ENCODE peak calls at places on chromosomes 5 and 9, in six cellular contexts. One of them, this sample, is unnamed.

GRCh38 chr9:97438666-97439065 is 26.8 kb downstream of the TDRD7 start:
- DNase-seq in transverse colon: no peak
- DNase-seq in sigmoid colon: no peak
- DNase-seq in ovary: no peak
- DNase-seq in suprapubic skin: no peak
- DNase-seq in H1: no peak
- DNase-seq in this sample: no peak

GRCh38 chr9:91034976-91035824 is 233.6 kb downstream of the SYK start:
- DNase-seq in transverse colon: no peak
- DNase-seq in sigmoid colon: no peak
- DNase-seq in ovary: no peak
- DNase-seq in suprapubic skin: no peak
- DNase-seq in H1: no peak
- DNase-seq in this sample: peak; percentile 87

GRCh38 chr9:124180557-124180956 is 77.2 kb upstream of the NEK6 start:
- DNase-seq in transverse colon: peak; percentile 22
- DNase-seq in sigmoid colon: peak; percentile 73
- DNase-seq in ovary: no peak
- DNase-seq in suprapubic skin: peak; percentile 77
- DNase-seq in H1: no peak
- DNase-seq in this sample: no peak

GRCh38 chr9:121807918-121808278 is 156.5 kb downstream of the DAB2IP start:
- DNase-seq in transverse colon: no peak
- DNase-seq in sigmoid colon: no peak
- DNase-seq in ovary: no peak
- DNase-seq in suprapubic skin: no peak
- DNase-seq in H1: no peak
- DNase-seq in this sample: no peak

GRCh38 chr5:1511651-1512540 is 11.9 kb downstream of the LPCAT1 start:
- DNase-seq in transverse colon: peak; percentile 7
- DNase-seq in sigmoid colon: peak; percentile 60
- DNase-seq in ovary: peak; percentile 5
- DNase-seq in suprapubic skin: peak; percentile 75
- DNase-seq in H1: no peak
- DNase-seq in this sample: no peak

GRCh38 chr5:68777145-68777544 is 316.7 kb upstream of the SLC30A5 start:
- DNase-seq in transverse colon: no peak
- DNase-seq in sigmoid colon: no peak
- DNase-seq in ovary: no peak
- DNase-seq in suprapubic skin: no peak
- DNase-seq in H1: no peak
- DNase-seq in this sample: peak; percentile 45

GRCh38 chr5:162837161-162837560 is 600.2 kb upstream of the CCNG1 start:
- DNase-seq in transverse colon: no peak
- DNase-seq in sigmoid colon: no peak
- DNase-seq in ovary: no peak
- DNase-seq in suprapubic skin: no peak
- DNase-seq in H1: no peak
- DNase-seq in this sample: no peak

GRCh38 chr5:141384471-141385267 is 2.1 kb downstream of the PCDHGA7 start:
- DNase-seq in transverse colon: no peak
- DNase-seq in sigmoid colon: no peak
- DNase-seq in ovary: no peak
- DNase-seq in suprapubic skin: no peak
- DNase-seq in H1: no peak
- DNase-seq in this sample: no peak

GRCh38 chr9:135022191-135022870 is 65.1 kb upstream of the OLFM1 start:
- DNase-seq in transverse colon: no peak
- DNase-seq in sigmoid colon: no peak
- DNase-seq in ovary: no peak
- DNase-seq in suprapubic skin: no peak
- DNase-seq in H1: no peak
- DNase-seq in this sample: no peak

GRCh38 chr9:112547712-112548440 is 61.2 kb downstream of the KIAA1958 start:
- DNase-seq in transverse colon: no peak
- DNase-seq in sigmoid colon: no peak
- DNase-seq in ovary: no peak
- DNase-seq in suprapubic skin: no peak
- DNase-seq in H1: no peak
- DNase-seq in this sample: no peak

GRCh38 chr5:43425965-43426364 is 13.8 kb upstream of the CCL28 start:
- DNase-seq in transverse colon: no peak
- DNase-seq in sigmoid colon: no peak
- DNase-seq in ovary: no peak
- DNase-seq in suprapubic skin: no peak
- DNase-seq in H1: no peak
- DNase-seq in this sample: no peak

DNA sequence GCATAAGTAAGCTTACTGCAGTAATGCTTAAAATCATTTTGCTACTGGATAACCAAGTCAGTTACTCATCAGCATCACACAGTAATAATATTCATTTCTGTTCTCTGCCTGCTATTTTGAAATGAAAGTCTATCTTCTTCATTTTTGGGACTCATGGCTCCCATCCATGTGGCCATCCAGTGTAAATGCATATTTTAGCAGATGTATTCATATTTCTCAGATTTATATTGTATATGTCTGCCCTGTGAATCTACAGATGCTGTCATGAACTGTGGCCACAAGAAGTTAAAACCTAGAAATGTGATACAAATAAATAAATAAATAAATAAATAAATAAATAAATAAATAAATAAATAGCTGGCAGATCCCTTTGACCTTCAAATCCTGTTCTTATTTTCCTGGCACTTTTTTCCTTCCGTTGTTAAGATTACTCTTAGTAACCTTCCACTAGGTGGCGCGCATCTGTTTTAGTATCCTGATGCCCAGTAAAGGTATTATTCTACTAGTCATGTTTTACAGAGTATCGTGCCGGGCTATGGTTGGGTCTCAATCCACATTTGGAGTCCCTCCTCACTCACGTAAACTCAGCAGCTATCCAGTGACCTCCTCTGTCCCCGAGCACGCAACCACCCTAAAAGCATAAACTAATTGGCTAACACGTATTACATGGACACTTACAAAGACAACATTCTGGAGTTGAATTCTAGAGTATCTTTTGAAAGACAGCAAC is 79.2 kb upstream of the IL7R start:
- DNase-seq in transverse colon: peak; percentile 69
- DNase-seq in sigmoid colon: peak; percentile 65
- DNase-seq in ovary: peak; percentile 49
- DNase-seq in suprapubic skin: peak; percentile 83
- DNase-seq in H1: no peak
- DNase-seq in this sample: no peak
- TF ChIP-seq CTCF in transverse colon: peak; percentile 49
- TF ChIP-seq CTCF in sigmoid colon: no peak
- TF ChIP-seq CTCF in ovary: peak; percentile 23
- TF ChIP-seq CTCF in suprapubic skin: peak; percentile 58
- TF ChIP-seq CTCF in H1: peak; percentile 52
- TF ChIP-seq CTCF in this sample: peak; percentile 47

DNA sequence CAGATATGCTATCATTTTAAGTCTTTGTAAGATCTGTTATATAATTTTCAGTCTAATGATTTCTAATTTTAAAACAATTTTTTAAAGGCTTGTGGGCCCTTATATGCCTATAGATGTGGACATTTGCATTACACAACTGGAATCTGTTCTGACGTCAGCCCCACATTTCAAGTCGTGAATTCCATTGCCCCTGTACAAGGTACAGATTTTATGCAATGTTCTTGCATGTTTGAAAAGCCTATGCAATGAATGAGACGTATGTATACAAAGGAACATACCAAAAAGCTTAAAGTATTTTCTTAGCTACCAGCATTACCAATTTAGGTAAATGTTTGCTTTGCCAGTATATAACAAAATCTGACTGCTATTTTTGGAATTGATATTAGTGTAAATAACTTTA is 77.2 kb downstream of the ITGA1 start:
- DNase-seq in transverse colon: no peak
- DNase-seq in sigmoid colon: no peak
- DNase-seq in ovary: no peak
- DNase-seq in suprapubic skin: no peak
- DNase-seq in H1: no peak
- DNase-seq in this sample: no peak
- TF ChIP-seq EP300 in transverse colon: no peak
- TF ChIP-seq EP300 in sigmoid colon: peak; percentile 60
- TF ChIP-seq EP300 in ovary: no peak
- TF ChIP-seq EP300 in suprapubic skin: peak; percentile 20
- TF ChIP-seq EP300 in H1: no peak
- TF ChIP-seq EP300 in this sample: peak; percentile 11

GRCh38 chr5:125185740-125186139 is 439.3 kb upstream of the ZNF608 start:
- DNase-seq in transverse colon: no peak
- DNase-seq in sigmoid colon: no peak
- DNase-seq in ovary: no peak
- DNase-seq in suprapubic skin: no peak
- DNase-seq in H1: no peak
- DNase-seq in this sample: no peak

GRCh38 chr5:125194901-125195300 is 448.5 kb upstream of the ZNF608 start:
- DNase-seq in transverse colon: no peak
- DNase-seq in sigmoid colon: no peak
- DNase-seq in ovary: no peak
- DNase-seq in suprapubic skin: no peak
- DNase-seq in H1: no peak
- DNase-seq in this sample: no peak

GRCh38 chr5:125186911-125187375 is 440.5 kb upstream of the ZNF608 start:
- DNase-seq in transverse colon: no peak
- DNase-seq in sigmoid colon: no peak
- DNase-seq in ovary: no peak
- DNase-seq in suprapubic skin: no peak
- DNase-seq in H1: no peak
- DNase-seq in this sample: no peak

GRCh38 chr5:125189451-125190051 is 443.1 kb upstream of the ZNF608 start:
- DNase-seq in transverse colon: no peak
- DNase-seq in sigmoid colon: no peak
- DNase-seq in ovary: no peak
- DNase-seq in suprapubic skin: no peak
- DNase-seq in H1: no peak
- DNase-seq in this sample: no peak

GRCh38 chr5:125190232-125191051 is 444.0 kb upstream of the ZNF608 start:
- DNase-seq in transverse colon: no peak
- DNase-seq in sigmoid colon: no peak
- DNase-seq in ovary: no peak
- DNase-seq in suprapubic skin: no peak
- DNase-seq in H1: no peak
- DNase-seq in this sample: no peak
- TF ChIP-seq CTCF in transverse colon: no peak
- TF ChIP-seq CTCF in sigmoid colon: no peak
- TF ChIP-seq CTCF in ovary: no peak
- TF ChIP-seq CTCF in suprapubic skin: no peak
- TF ChIP-seq CTCF in H1: no peak
- TF ChIP-seq CTCF in this sample: no peak

GRCh38 chr9:6214451-6214850 is 1.2 kb upstream of the IL33 start:
- DNase-seq in transverse colon: no peak
- DNase-seq in sigmoid colon: no peak
- DNase-seq in ovary: no peak
- DNase-seq in suprapubic skin: no peak
- DNase-seq in H1: no peak
- DNase-seq in this sample: no peak
- TF ChIP-seq EP300 in transverse colon: no peak
- TF ChIP-seq EP300 in sigmoid colon: no peak
- TF ChIP-seq EP300 in ovary: no peak
- TF ChIP-seq EP300 in suprapubic skin: no peak
- TF ChIP-seq EP300 in H1: no peak
- TF ChIP-seq EP300 in this sample: no peak

GRCh38 chr9:127955294-127956015 is 17.8 kb upstream of the DPM2 start:
- DNase-seq in transverse colon: peak; percentile 93
- DNase-seq in sigmoid colon: peak; percentile 89
- DNase-seq in ovary: no peak
- DNase-seq in suprapubic skin: no peak
- DNase-seq in H1: no peak
- DNase-seq in this sample: no peak
- TF ChIP-seq CTCF in transverse colon: peak; percentile 43
- TF ChIP-seq CTCF in sigmoid colon: peak; percentile 44
- TF ChIP-seq CTCF in ovary: no peak
- TF ChIP-seq CTCF in suprapubic skin: peak; percentile 46
- TF ChIP-seq CTCF in H1: peak; percentile 86
- TF ChIP-seq CTCF in this sample: peak; percentile 28

DNA sequence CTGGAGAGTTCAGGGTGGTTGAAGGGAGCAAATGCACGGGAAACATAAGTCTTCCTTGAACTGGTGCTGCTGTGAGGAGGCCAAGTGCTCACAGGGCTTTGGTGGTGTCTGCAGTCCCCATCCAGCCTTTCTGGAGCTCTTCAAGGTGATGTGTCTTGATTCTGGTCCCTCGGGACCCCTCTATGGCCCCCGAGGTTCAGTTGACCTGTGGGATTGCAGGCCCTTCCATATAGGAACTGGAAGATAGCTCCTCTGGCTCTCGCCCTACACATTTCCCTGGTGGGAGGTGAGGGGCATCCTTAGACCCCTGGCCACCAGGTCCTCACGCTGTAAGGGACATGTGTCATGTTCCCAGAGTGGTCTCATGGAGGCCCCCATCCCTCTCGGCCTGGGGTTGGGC is 191.8 kb downstream of the GADD45G start:
- DNase-seq in transverse colon: no peak
- DNase-seq in sigmoid colon: no peak
- DNase-seq in ovary: no peak
- DNase-seq in suprapubic skin: no peak
- DNase-seq in H1: no peak
- DNase-seq in this sample: no peak
- TF ChIP-seq EP300 in transverse colon: no peak
- TF ChIP-seq EP300 in sigmoid colon: no peak
- TF ChIP-seq EP300 in ovary: no peak
- TF ChIP-seq EP300 in suprapubic skin: no peak
- TF ChIP-seq EP300 in H1: no peak
- TF ChIP-seq EP300 in this sample: no peak

DNA sequence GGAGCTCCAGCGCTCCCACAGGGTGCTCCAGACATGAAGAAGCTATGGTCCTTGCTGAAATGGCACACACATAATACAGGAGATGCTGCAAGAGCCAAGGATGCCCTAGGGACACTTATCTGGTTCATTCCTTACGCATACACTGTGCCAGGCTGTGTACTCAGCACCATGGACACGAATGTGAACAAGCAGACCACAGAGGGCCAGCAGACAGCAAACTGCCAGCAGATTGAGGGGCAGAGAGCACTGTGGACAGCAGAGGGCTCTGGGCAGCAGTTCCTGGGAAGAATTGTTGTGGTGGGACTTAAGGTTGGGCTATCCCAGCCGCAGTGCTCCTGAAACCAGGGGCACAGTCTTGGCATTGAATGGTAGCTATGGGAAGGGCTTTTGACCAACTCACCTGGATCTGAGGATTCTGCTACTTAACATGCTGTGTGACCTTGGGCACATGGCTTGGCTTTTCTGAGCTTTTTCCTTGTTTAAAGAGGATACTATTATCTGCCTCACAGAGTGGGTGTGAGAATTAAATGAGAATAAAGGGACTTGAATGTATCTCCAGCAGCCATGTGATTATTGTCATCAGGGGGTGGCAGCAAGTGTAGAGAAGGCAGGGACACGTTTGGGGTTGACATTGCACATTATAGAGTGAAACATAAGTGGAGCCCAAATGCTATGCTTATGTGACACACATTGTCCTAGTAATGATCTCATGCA is 30.0 kb downstream of the PPARGC1B start:
- DNase-seq in transverse colon: no peak
- DNase-seq in sigmoid colon: no peak
- DNase-seq in ovary: no peak
- DNase-seq in suprapubic skin: no peak
- DNase-seq in H1: no peak
- DNase-seq in this sample: no peak
- TF ChIP-seq CTCF in transverse colon: no peak
- TF ChIP-seq CTCF in sigmoid colon: no peak
- TF ChIP-seq CTCF in ovary: no peak
- TF ChIP-seq CTCF in suprapubic skin: no peak
- TF ChIP-seq CTCF in H1: no peak
- TF ChIP-seq CTCF in this sample: no peak

This sample was measured in esophagus muscularis mucosa.